ENCODE peak calls at places on chromosomes 6 and 20, in ten cellular contexts. N is HFF-Myc, L is heart left ventricle, Q is sigmoid colon, H is heart right ventricle, T is AG10803, U is HepG2, X is left ventricle myocardium inferior, A is Calu3, D is AG04450. P is an unnamed sample.

GRCh38 chr6:53112404-53112803 is 36.2 kb downstream of the GCM1 start:
- DNase-seq in H (no peak), T (no peak), N (no peak), X (no peak), D (no peak), A (peak), U (peak), Q (no peak), L (no peak), P (no peak)

GRCh38 chr6:121816361-121816760 is 380.9 kb downstream of the GJA1 start:
- DNase-seq in U (no peak), T (peak), Q (no peak), X (no peak), H (no peak), A (no peak), D (no peak), N (no peak), L (no peak), P (no peak)

GRCh38 chr6:138278326-138278725 is 60.0 kb upstream of the PBOV1 start:
- DNase-seq in T (peak), H (no peak), L (no peak), Q (no peak), U (peak), N (no peak), D (no peak), A (no peak), X (no peak), P (no peak)

GRCh38 chr6:127971945-127972391 is 71.1 kb upstream of the THEMIS start:
- DNase-seq in H (no peak), D (peak), A (peak), N (peak), T (peak), L (no peak), X (no peak), U (peak), Q (no peak), P (no peak)

GRCh38 chr20:23533161-23533560 is 35.1 kb downstream of the CST9L start:
- DNase-seq in X (no peak), L (no peak), A (no peak), H (no peak), D (no peak), T (no peak), N (no peak), U (no peak), Q (no peak), P (no peak)

GRCh38 chr20:8633366-8633765 is 435.5 kb upstream of the PLCB4 start:
- DNase-seq in T (peak), L (no peak), U (no peak), X (no peak), H (no peak), D (no peak), A (no peak), N (no peak), Q (no peak), P (no peak)

GRCh38 chr6:166763606-166764472 is 136.8 kb upstream of the RPS6KA2 start:
- DNase-seq in A (no peak), D (no peak), X (no peak), U (no peak), N (no peak), L (no peak), Q (no peak), T (no peak), H (no peak), P (peak)

GRCh38 chr6:101883398-101883975 is 490.0 kb downstream of the GRIK2 start:
- DNase-seq in H (no peak), L (no peak), D (no peak), A (no peak), X (no peak), N (no peak), Q (no peak), T (no peak), U (no peak), P (no peak)

GRCh38 chr6:17928514-17929430 is 58.7 kb downstream of the KIF13A start:
- DNase-seq in D (no peak), U (peak), X (no peak), N (no peak), T (peak), A (no peak), H (no peak), Q (no peak), L (no peak), P (no peak)

GRCh38 chr6:130598021-130598989 is 228.9 kb upstream of the SMLR1 start:
- DNase-seq in U (no peak), D (no peak), N (no peak), T (peak), H (no peak), A (no peak), L (no peak), Q (no peak), X (no peak), P (no peak)

GRCh38 chr6:158373209-158373608 is 60.9 kb downstream of the TULP4 start:
- DNase-seq in H (no peak), U (no peak), A (no peak), Q (no peak), L (no peak), X (no peak), D (no peak), N (no peak), T (no peak), P (no peak)

GRCh38 chr6:137903274-137903932 is 36.3 kb downstream of the TNFAIP3 start:
- DNase-seq in Q (no peak), T (no peak), L (no peak), U (no peak), D (no peak), N (no peak), H (no peak), X (no peak), A (no peak), P (no peak)

GRCh38 chr20:50054626-50055511 is 58.1 kb downstream of the UBE2V1 start:
- DNase-seq in U (peak), X (peak), L (no peak), N (peak), D (no peak), Q (no peak), T (peak), A (peak), H (peak), P (no peak)

GRCh38 chr6:136103763-136104311 is 146.3 kb downstream of the MTFR2 start:
- DNase-seq in A (no peak), N (no peak), X (peak), H (peak), Q (peak), U (peak), D (no peak), T (peak), L (peak), P (no peak)

GRCh38 chr20:17793986-17794385 is 94.2 kb downstream of the BANF2 start:
- DNase-seq in T (no peak), X (no peak), D (no peak), H (no peak), U (no peak), N (no peak), A (no peak), Q (no peak), L (no peak), P (no peak)

DNA sequence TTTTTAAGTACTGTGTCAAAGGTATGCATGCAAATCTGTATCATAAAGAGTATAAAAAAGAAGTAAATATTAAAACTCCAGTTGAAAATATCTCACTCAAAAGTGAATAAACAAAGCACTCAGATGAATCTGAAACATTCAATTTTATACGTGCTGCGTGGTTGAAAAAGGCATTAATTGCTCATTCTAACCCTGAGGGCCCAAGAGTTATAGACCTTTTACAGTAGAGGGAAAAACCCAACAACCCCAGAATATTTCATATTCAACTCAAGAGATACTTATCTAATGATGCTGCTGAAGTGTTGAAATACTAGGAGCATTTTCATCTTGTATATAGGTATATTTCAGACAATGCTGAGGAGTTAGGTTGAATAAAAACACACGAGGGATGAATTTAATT is 862.8 kb upstream of the CITED2 start:
- DNase-seq in D (no peak), X (no peak), T (no peak), A (no peak), U (no peak), Q (no peak), N (no peak), L (no peak), H (no peak), P (no peak)
- TF ChIP-seq CTCF in D (no peak), X (no peak), T (no peak), A (no peak), U (no peak), Q (no peak), N (no peak), L (no peak), H (no peak), P (no peak)

DNA sequence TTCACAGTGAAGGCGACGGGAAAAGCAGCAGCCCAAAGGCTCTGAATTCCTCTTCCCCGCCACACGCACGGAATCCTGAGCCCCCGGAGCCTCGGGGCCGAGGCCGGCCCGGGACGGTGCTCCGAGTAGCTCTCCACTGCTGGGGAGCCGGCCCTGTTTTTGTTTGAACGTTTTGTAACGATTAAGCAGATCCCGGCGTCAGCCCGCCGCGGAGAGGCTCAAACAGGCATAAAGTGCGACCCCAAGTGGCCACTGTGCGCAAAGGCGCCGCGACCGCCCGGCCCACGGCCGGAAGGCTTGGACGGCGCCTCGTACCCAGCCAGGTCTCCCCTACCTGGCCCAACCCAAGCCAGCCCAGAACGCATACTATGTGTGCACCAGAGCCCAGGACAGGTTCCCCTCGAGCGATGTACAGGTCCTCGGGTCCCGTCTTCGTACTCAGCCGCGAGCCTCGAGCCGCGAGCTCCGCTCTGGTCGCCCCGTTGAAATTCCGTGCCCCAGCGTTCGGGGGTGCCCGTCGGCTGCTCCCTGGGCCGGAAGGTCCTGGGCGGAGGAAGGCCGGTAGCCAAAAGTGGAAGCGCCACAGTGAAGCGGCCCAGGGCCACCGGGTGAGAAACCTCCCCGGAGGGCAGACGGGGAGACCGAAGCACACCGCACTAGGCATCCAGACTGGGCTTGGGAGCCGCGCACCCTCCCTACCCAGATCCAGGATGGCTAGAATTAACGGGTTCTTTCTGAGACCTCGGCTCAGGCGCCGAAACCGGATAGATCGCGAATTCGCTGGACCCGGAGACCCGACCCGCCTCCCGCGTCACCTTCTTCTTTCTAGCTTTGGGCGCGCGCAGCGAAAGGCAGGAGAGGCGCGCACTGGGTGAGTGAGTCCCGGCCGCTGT is 1.2 kb upstream of the MAFB start:
- DNase-seq in L (peak), N (peak), A (peak), X (peak), T (peak), D (peak), Q (peak), H (peak), U (peak), P (no peak)
- TF ChIP-seq CTCF in L (peak), N (peak), A (peak), X (peak), T (peak), D (peak), Q (peak), H (peak), U (peak), P (peak)

GRCh38 chr6:106286746-106287145 is 38.8 kb downstream of the ATG5 start:
- DNase-seq in D (no peak), T (no peak), Q (no peak), A (no peak), X (no peak), N (no peak), H (no peak), U (no peak), L (no peak), P (no peak)

GRCh38 chr6:106279179-106279578 is 46.4 kb downstream of the ATG5 start:
- DNase-seq in X (no peak), N (peak), U (no peak), Q (no peak), D (peak), L (no peak), T (peak), A (no peak), H (no peak), P (no peak)

GRCh38 chr6:106283476-106283875 is 42.1 kb downstream of the ATG5 start:
- DNase-seq in X (no peak), Q (no peak), U (no peak), L (no peak), N (no peak), A (no peak), T (no peak), H (no peak), D (no peak), P (no peak)

GRCh38 chr6:106281088-106281487 is 44.5 kb downstream of the ATG5 start:
- DNase-seq in Q (no peak), N (no peak), L (no peak), A (no peak), T (peak), X (no peak), H (no peak), D (no peak), U (no peak), P (no peak)

GRCh38 chr6:106281661-106282060 is 43.9 kb downstream of the ATG5 start:
- DNase-seq in X (no peak), U (no peak), H (no peak), Q (no peak), L (no peak), N (no peak), A (no peak), T (no peak), D (no peak), P (no peak)
- TF ChIP-seq CTCF in X (no peak), U (no peak), H (no peak), Q (no peak), L (no peak), N (no peak), A (no peak), T (no peak), D (no peak), P (no peak)

GRCh38 chr6:6220718-6221117 is 99.7 kb downstream of the F13A1 start:
- DNase-seq in U (no peak), X (no peak), N (no peak), Q (no peak), T (no peak), D (no peak), A (no peak), H (no peak), L (no peak), P (no peak)
- TF ChIP-seq CTCF in U (no peak), X (peak), N (no peak), Q (no peak), T (peak), D (no peak), A (no peak), H (no peak), L (no peak), P (peak)

GRCh38 chr6:2007165-2007564 is 238.2 kb downstream of the GMDS start:
- DNase-seq in T (peak), N (no peak), Q (no peak), L (no peak), D (no peak), A (no peak), X (no peak), U (no peak), H (no peak), P (no peak)
- TF ChIP-seq CTCF in T (no peak), N (no peak), Q (no peak), L (no peak), D (no peak), A (no peak), X (no peak), U (no peak), H (no peak), P (no peak)

DNA sequence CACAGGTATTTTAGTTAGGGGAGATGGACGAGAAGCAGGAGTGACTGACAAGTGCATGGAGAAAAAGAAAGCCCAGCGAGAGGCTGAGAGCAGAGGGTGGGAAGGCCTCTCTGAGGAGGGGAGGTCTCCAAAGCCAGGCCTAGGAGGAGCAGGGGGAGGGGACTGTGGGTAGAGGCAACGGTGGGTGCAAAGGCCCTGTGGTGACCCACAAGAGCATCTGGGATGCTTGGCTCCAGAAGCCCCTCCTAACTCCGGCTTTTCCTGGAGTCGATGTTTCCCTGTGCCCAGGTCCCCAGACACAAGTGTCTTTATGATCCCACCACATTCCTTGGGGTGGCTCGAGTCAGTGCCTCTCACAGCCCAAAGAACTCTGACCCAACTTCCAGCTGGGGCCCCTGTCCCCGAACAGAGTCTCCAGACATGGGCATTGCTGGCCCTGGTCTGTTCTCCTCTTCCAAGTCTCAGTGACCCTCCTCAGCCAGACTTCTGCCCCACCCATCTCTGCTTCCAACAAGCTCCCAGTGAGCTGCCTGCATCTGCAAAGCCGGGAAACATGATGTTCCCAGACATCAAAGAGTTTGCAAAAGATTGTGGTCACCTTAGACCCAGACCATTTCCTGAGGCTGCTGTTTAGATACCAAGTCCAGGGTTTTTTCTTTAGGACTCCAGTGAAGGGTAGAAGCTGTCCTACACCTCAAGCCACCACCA is 11.1 kb upstream of the BMP7 start:
- DNase-seq in N (no peak), H (no peak), X (no peak), Q (no peak), A (no peak), T (no peak), D (no peak), U (no peak), L (no peak), P (no peak)
- TF ChIP-seq CTCF in N (no peak), H (no peak), X (no peak), Q (no peak), A (no peak), T (no peak), D (no peak), U (no peak), L (no peak), P (no peak)

GRCh38 chr20:47784599-47785320 is 521 bp downstream of the SULF2 start:
- DNase-seq in Q (no peak), L (peak), X (peak), D (no peak), U (peak), H (peak), N (no peak), T (peak), A (peak), P (no peak)
- TF ChIP-seq CTCF in Q (peak), L (peak), X (peak), D (peak), U (peak), H (no peak), N (peak), T (peak), A (peak), P (peak)

P was measured in chondrocyte.